ENCODE peak calls at places on chromosomes 13 and 19, in seven cellular contexts. Y is ovary, C is mammary epithelial cell, Q is uterus, N is endodermal cell, Z is psoas muscle, K is heart right ventricle. H is an unnamed sample. For H3K27me3, the result is how much of the 10 kb centered on the place peaks cover.

GRCh38 chr13:99199541-99200432 is 867 bp upstream of the UBAC2 start:
- DNase-seq in Y (no peak), C (peak), Q (no peak), N (no peak), Z (no peak), K (no peak), H (no peak)

GRCh38 chr19:41928754-41929535 is 696 bp upstream of the ERFL start:
- DNase-seq in Y (no peak), C (no peak), Q (no peak), N (peak), Z (no peak), K (no peak), H (no peak)

GRCh38 chr13:110566201-110566600 is 4.7 kb upstream of the RAB20 start:
- DNase-seq in Y (no peak), C (no peak), Q (no peak), N (peak), Z (no peak), K (no peak), H (no peak)

GRCh38 chr13:31160857-31161582 is 684 bp downstream of the HSPH1 start:
- DNase-seq in Y (peak), C (peak), Q (peak), N (peak), Z (peak), K (peak), H (peak)

GRCh38 chr13:70108276-70108845 is at the start of gene KLHL1:
- DNase-seq in Y (no peak), C (no peak), Q (no peak), N (no peak), Z (no peak), K (no peak), H (no peak)

GRCh38 chr19:18063463-18063862 is 23.3 kb downstream of the IL12RB1 start:
- DNase-seq in Y (no peak), C (peak), Q (no peak), N (peak), Z (no peak), K (no peak), H (no peak)

GRCh38 chr19:33302974-33303790 is 848 bp upstream of the CEBPA start:
- DNase-seq in Y (peak), C (peak), Q (peak), N (peak), Z (peak), K (no peak), H (peak)

GRCh38 chr19:39362682-39363657 is 20.7 kb downstream of the SAMD4B start:
- DNase-seq in Y (no peak), C (peak), Q (peak), N (no peak), Z (no peak), K (no peak), H (peak)

DNA sequence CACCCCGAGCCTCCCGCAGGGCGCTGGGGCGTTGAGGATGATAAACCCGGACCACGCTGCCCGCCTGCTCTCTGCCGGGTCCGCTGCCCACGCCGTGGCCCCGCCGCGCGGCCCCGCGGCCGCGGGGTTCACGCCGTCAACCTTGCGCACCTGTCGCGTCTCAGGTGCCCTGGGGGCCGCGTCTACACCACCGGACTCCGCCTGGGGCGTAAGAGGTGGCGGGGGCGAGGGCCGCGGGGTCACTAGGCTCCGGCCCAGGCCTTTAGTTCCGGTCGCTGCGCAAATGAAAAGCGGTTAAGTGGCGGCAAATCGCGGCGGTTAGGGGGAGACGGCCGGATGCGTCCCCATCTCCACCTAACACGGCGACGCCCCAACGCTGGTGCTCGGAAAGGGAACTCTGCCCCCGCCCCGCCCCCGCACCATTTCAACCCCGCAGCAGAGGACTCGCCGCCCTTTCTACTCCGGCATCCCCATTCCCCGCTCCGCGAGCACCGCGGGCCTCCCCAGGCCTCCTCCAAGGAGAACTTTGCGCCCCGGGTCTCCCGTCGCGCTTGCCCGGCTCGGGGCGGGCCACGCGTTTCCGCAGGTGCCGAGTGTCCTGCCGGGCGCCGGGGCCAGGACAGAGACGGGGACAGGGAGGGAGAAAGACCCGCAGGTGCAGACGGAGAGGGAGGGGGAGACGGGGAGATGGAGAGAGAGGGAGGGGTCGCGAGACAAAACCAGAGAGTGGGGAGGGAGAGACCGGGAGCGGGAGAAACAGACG is 4.3 kb downstream of the ONECUT3 start:
- DNase-seq in Y (no peak), C (no peak), Q (no peak), N (peak), Z (no peak), K (no peak), H (no peak)
- H3K27me3 ChIP-seq in Y (under half), C (half or more), Q (under half), N (half or more), Z (under half), K (half or more), H (under half)

GRCh38 chr13:113164492-113164891 is 6.0 kb downstream of the PROZ start:
- DNase-seq in Y (no peak), C (no peak), Q (no peak), N (peak), Z (no peak), K (no peak), H (no peak)
- H3K27me3 ChIP-seq in Y (under half), C (under half), Q (under half), N (under half), Z (under half), K (under half), H (under half)

DNA sequence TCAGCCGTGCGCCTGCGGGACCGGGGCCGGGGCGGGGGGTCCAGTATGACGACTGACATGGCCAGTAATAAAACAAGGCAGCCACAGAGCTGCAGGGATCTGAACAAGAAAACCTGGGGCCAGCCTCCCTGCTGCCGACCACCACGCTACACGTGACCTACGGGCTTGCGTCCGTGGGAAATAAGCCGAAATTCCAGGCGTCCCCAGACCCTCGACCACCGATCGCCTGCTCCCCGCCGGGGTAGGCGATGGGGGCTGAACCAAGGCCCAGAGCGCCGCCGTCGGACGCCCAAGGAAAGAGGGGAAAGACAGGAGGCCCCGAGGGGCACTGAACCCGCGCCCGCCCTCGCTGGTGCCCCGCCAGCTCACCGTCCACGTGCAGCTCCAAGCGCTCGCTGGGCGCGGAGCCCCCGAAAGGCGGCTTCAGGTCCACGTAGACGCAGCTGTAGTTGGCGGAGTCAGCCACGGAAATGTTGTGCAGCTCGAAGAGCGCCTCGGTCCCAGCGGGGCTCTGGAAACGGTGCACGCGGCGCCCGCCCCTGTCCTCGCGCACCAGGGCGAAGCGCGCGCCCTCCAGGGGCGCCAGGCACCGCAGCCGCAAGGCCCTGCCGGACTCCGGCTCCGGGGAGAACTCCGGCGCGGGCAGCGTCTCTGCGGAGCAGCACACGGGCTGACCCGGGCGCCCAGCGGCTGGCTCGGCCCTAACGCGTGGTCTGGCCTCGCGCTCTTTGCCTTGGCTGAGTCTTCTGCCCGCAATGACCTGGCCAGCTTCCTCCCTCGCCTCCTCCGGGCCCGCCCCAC is 3.1 kb downstream of the A1BG start:
- DNase-seq in Y (peak), C (no peak), Q (no peak), N (peak), Z (no peak), K (no peak), H (no peak)
- H3K27me3 ChIP-seq in Y (under half), C (under half), Q (under half), N (under half), Z (under half), K (half or more), H (under half)

GRCh38 chr13:36709136-36709895 is 35.5 kb downstream of the SERTM1 start:
- DNase-seq in Y (no peak), C (no peak), Q (no peak), N (no peak), Z (no peak), K (no peak), H (no peak)

GRCh38 chr13:36710396-36710795 is 36.6 kb downstream of the SERTM1 start:
- DNase-seq in Y (no peak), C (no peak), Q (no peak), N (no peak), Z (no peak), K (no peak), H (no peak)

GRCh38 chr13:36712290-36712689 is 38.5 kb downstream of the SERTM1 start:
- DNase-seq in Y (no peak), C (no peak), Q (no peak), N (no peak), Z (no peak), K (no peak), H (no peak)

GRCh38 chr13:36706755-36707154 is 32.9 kb downstream of the SERTM1 start:
- DNase-seq in Y (no peak), C (no peak), Q (no peak), N (no peak), Z (no peak), K (no peak), H (no peak)
- H3K27me3 ChIP-seq in Y (under half), C (under half), Q (under half), N (under half), Z (under half), K (under half), H (under half)

DNA sequence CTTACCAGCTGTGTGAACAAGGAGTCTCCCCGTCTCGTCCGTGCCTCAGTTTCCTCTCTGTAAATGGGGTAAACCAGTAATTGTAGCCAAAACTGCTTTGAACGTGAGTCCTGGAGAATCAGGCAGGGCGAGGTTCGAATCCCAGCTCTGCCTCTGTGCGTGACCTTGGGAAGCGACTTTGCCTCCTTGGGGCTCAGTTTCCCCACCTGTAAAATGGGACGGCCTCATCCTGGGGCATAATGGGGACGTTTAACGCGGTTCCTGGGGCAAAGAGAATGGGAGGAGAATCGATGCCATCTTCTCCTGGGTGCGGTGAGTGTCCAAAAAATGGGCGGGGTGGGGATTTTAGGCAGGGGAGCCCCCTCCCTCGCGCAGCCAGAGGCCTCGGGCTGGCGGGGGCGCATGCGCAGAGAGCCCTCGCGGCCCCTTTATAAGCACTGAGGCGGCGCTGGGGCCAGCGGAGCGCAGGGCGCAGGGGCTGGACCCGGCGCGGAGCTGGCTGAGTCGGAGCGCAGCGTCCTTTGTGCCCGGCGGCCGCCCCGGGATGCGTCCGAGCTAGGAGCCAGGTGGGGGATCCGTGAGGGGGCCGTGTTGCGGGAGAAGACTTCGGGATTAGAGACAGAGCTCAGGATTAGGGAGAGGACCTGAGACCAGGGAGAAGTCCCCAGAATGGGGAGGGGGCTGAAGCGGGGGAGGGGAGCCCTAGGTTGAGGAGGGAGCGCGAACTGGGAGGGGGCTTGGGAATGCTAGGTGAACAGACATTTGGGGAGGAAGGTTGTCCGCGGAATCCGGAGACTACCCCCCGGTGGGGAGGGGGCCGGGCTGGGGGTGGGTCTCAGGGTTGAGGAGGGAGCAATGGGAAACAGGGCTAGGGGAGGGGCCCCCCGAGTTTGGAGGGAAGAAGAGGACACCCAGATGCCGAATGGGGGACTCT is at the start of gene NCAN:
- DNase-seq in Y (no peak), C (no peak), Q (no peak), N (peak), Z (no peak), K (no peak), H (no peak)
- H3K27me3 ChIP-seq in Y (under half), C (under half), Q (under half), N (half or more), Z (under half), K (half or more), H (half or more)

GRCh38 chr19:686589-687297 is 8.5 kb downstream of the PRSS57 start:
- DNase-seq in Y (peak), C (no peak), Q (no peak), N (no peak), Z (no peak), K (no peak), H (no peak)

GRCh38 chr19:688214-688613 is 7.0 kb downstream of the PRSS57 start:
- DNase-seq in Y (no peak), C (no peak), Q (no peak), N (no peak), Z (no peak), K (no peak), H (no peak)

GRCh38 chr19:685457-685931 is 9.3 kb downstream of the FSTL3 start:
- DNase-seq in Y (no peak), C (no peak), Q (no peak), N (peak), Z (no peak), K (no peak), H (no peak)

GRCh38 chr19:688992-689391 is 6.3 kb downstream of the PRSS57 start:
- DNase-seq in Y (no peak), C (no peak), Q (no peak), N (no peak), Z (no peak), K (no peak), H (no peak)

DNA sequence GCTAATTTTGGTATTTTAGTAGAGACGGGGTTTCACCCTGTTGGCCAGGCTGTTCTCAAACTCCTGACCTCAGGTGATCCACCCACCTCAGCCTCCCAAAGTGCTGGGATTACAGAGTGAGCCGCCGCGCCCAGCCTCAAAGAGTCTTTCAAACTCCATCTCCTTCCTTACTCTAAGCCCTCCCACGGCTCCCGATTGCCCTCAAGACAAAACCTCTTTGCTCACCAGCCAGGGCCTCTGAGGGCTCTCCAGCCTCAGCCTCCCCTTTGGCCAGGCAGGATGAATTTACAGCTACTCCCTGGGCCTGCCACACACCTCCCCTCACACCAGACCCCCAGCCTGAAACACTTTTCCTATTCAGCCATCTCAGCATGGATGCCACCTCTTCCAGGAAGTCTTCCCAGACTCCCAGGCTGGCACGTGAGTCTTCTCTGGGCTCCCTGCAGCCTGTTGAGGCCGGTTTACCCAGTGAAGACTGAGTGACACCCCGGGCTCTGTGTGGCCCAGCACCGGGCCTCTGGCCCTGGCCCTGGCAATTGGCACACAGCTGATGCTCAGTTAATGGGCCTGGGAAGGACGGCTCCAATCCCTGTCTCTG is 7.6 kb downstream of the PRSS57 start:
- DNase-seq in Y (no peak), C (no peak), Q (no peak), N (no peak), Z (no peak), K (no peak), H (no peak)
- H3K27me3 ChIP-seq in Y (under half), C (under half), Q (under half), N (under half), Z (under half), K (under half), H (under half)

GRCh38 chr19:3868770-3869456 is at the start of gene ZFR2:
- DNase-seq in Y (no peak), C (no peak), Q (no peak), N (peak), Z (no peak), K (no peak), H (no peak)
- H3K27me3 ChIP-seq in Y (under half), C (under half), Q (under half), N (under half), Z (under half), K (half or more), H (under half)

DNA sequence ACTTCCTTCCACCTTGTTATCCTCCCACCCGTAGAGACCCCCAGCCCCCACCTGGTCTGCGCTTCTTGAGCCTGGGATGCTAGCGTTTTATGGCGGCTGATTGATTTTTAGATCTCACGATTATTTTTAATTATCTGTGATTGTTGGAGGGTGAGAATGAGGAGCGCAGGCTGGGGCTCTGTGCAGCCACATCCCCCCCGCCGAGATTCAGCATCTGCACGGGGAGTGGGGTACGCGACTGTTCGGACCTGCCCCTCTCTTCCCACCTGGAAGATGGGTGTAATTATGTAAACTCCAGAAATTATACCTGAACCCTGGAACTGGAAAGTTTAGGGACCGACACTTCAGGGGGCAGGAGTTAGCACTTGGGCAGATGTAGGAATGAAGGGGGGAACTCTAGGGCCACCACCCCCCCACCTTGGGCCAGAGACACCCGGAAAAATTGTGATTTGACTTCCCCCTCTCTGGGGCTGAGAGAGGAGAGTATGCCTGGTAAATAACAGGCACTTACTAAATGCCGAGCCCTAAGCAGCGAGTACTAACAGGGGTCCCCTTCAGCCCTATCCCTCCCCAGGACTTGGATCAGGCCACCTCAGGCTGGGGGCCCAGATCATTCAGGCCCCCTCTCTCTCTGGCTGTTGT is 1.8 kb upstream of the ONECUT3 start:
- DNase-seq in Y (no peak), C (no peak), Q (no peak), N (no peak), Z (no peak), K (no peak), H (no peak)
- H3K27me3 ChIP-seq in Y (under half), C (under half), Q (half or more), N (half or more), Z (under half), K (half or more), H (under half)

GRCh38 chr13:79869326-79869725 is 388.4 kb downstream of the NDFIP2 start:
- DNase-seq in Y (no peak), C (peak), Q (no peak), N (no peak), Z (no peak), K (no peak), H (no peak)
- H3K27me3 ChIP-seq in Y (under half), C (under half), Q (under half), N (under half), Z (under half), K (under half), H (under half)

GRCh38 chr13:90797335-90797734 is 550.2 kb upstream of the MIR17HG start:
- DNase-seq in Y (no peak), C (no peak), Q (no peak), N (no peak), Z (no peak), K (no peak), H (no peak)
- H3K27me3 ChIP-seq in Y (under half), C (under half), Q (under half), N (under half), Z (under half), K (under half), H (under half)

H was measured in tibial artery.